ENCODE peak calls at places on chromosomes 2 and 18, in six cellular contexts. V is IMR-90, L is transverse colon, F is PC-3, A is PC-9, U is heart left ventricle. Q is an unnamed sample. For H3K4me1, the result is how much of the 10 kb centered on the place peaks cover.

GRCh38 chr2:156903335-156903734 is 354.2 kb upstream of the GALNT5 start:
- DNase-seq in V (peak), L (no peak), F (peak), A (no peak), U (no peak), Q (no peak)

GRCh38 chr18:33316146-33316587 is 124.4 kb downstream of the CCDC178 start:
- DNase-seq in V (no peak), L (no peak), F (no peak), A (no peak), U (peak), Q (no peak)

GRCh38 chr2:58107803-58108710 is 61.5 kb downstream of the VRK2 start:
- DNase-seq in V (peak), L (no peak), F (peak), A (peak), U (no peak), Q (no peak)

GRCh38 chr2:44100351-44100750 is 68.3 kb upstream of the PPM1B start:
- DNase-seq in V (peak), L (peak), F (peak), A (peak), U (peak), Q (peak)

GRCh38 chr2:45860136-45861106 is 208.9 kb downstream of the PRKCE start:
- DNase-seq in V (peak), L (peak), F (no peak), A (no peak), U (peak), Q (no peak)

GRCh38 chr2:98870516-98871158 is 65.4 kb downstream of the CRACDL start:
- DNase-seq in V (no peak), L (no peak), F (no peak), A (no peak), U (no peak), Q (no peak)

GRCh38 chr2:237177986-237178385 is 92.3 kb downstream of the COPS8 start:
- DNase-seq in V (no peak), L (no peak), F (no peak), A (no peak), U (no peak), Q (no peak)

GRCh38 chr2:19474128-19474527 is 115.7 kb upstream of the OSR1 start:
- DNase-seq in V (peak), L (peak), F (peak), A (no peak), U (no peak), Q (peak)

GRCh38 chr18:34115409-34116081 is 109.2 kb downstream of the NOL4 start:
- DNase-seq in V (no peak), L (no peak), F (no peak), A (no peak), U (no peak), Q (no peak)

GRCh38 chr2:238238766-238239551 is 879 bp downstream of the HES6 start:
- DNase-seq in V (no peak), L (peak), F (no peak), A (no peak), U (peak), Q (no peak)

GRCh38 chr2:70936979-70937811 is 1.5 kb downstream of the ATP6V1B1 start:
- DNase-seq in V (no peak), L (no peak), F (no peak), A (peak), U (no peak), Q (peak)

GRCh38 chr18:75421656-75422055 is 5.8 kb downstream of the SMIM21 start:
- DNase-seq in V (peak), L (no peak), F (no peak), A (no peak), U (no peak), Q (no peak)

GRCh38 chr18:34710430-34711386 is 610 bp downstream of the DTNA start:
- DNase-seq in V (peak), L (no peak), F (no peak), A (no peak), U (no peak), Q (no peak)

GRCh38 chr2:128318776-128319456 is at the start of gene HS6ST1:
- DNase-seq in V (peak), L (peak), F (peak), A (peak), U (peak), Q (peak)

GRCh38 chr18:73261923-73262322 is 394.1 kb upstream of the NETO1 start:
- DNase-seq in V (no peak), L (no peak), F (no peak), A (no peak), U (no peak), Q (no peak)

GRCh38 chr18:73261243-73261642 is 393.5 kb upstream of the NETO1 start:
- DNase-seq in V (no peak), L (no peak), F (no peak), A (no peak), U (no peak), Q (no peak)

DNA sequence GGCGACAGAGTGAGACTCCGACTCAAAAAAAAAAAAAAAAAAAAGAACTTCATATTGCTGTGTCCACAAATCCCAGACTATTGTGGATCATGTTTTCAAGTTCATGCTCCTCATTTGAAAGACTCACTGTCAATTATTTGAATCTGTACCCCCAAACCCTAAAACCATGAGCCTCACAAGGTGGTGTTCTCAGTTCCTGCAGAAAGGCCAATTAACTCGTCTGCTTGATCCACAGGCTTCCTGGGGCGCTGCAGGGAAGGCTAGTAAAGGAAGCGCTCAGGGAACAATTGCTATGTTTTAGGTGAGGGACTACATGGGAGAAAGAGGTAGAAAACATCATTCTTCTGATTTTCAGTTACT is 396.8 kb upstream of the NETO1 start:
- DNase-seq in V (no peak), L (no peak), F (no peak), A (no peak), U (no peak), Q (no peak)
- H3K4me3 ChIP-seq in V (no peak), L (no peak), F (no peak), A (peak), U (no peak), Q (no peak)

GRCh38 chr2:235637906-235638305 is 144.1 kb downstream of the AGAP1 start:
- DNase-seq in V (no peak), L (peak), F (no peak), A (no peak), U (no peak), Q (no peak)

GRCh38 chr2:235639387-235639786 is 145.5 kb downstream of the AGAP1 start:
- DNase-seq in V (peak), L (peak), F (no peak), A (no peak), U (no peak), Q (peak)

GRCh38 chr2:235636471-235637005 is 142.7 kb downstream of the AGAP1 start:
- DNase-seq in V (no peak), L (no peak), F (no peak), A (no peak), U (no peak), Q (no peak)

GRCh38 chr2:235639885-235640284 is 146.0 kb downstream of the AGAP1 start:
- DNase-seq in V (no peak), L (no peak), F (no peak), A (no peak), U (no peak), Q (no peak)

DNA sequence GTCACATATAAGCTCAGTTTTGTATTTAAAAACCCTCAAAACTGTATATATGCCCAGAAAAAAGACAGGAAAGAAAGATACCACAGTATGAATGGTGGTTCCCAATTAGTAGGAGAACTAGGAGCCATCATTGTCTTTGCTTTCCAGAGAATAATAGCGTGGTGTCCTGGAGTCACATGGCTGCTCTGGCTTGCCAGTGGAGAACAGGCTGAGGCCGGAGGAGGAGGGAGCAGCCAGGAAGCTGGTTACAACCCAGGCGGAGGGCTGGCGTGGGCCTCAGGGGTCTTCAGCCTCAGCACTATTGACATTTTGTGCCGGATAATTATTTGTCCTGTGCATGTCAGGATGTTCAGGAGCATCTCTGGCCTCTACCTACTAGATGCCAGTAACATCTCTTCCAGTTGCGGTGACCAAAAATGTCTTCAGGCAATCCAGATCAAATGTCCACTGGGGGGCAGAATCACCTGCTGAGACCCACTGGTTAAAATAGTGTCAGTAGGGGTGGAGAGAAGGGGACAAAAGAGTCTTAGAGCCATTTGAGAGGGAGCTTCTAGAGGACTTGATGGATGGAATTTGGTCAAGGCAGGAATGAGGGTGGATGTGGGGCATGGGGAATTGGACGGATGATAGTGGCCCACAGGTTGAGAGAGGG is 144.8 kb downstream of the AGAP1 start:
- DNase-seq in V (no peak), L (no peak), F (peak), A (no peak), U (no peak), Q (no peak)
- H3K4me1 ChIP-seq in V (under half), L (under half), F (under half), A (under half), U (half or more), Q (under half)

GRCh38 chr18:54717673-54718435 is 110.4 kb upstream of the RAB27B start:
- DNase-seq in V (no peak), L (no peak), F (no peak), A (no peak), U (no peak), Q (no peak)
- H3K4me3 ChIP-seq in V (no peak), L (no peak), F (no peak), A (no peak), U (no peak), Q (no peak)

GRCh38 chr2:7419814-7420213 is 502.6 kb downstream of the RNF144A start:
- DNase-seq in V (no peak), L (no peak), F (peak), A (no peak), U (no peak), Q (no peak)

GRCh38 chr2:7418343-7418742 is 501.1 kb downstream of the RNF144A start:
- DNase-seq in V (no peak), L (no peak), F (peak), A (no peak), U (no peak), Q (no peak)

GRCh38 chr2:7417845-7418244 is 500.6 kb downstream of the RNF144A start:
- DNase-seq in V (no peak), L (no peak), F (no peak), A (no peak), U (no peak), Q (no peak)
- H3K4me1 ChIP-seq in V (under half), L (under half), F (under half), A (under half), U (under half), Q (under half)

GRCh38 chr2:191748528-191749180 is 70.7 kb downstream of the NABP1 start:
- DNase-seq in V (peak), L (no peak), F (no peak), A (no peak), U (no peak), Q (no peak)

GRCh38 chr2:191746809-191747208 is 68.9 kb downstream of the NABP1 start:
- DNase-seq in V (no peak), L (no peak), F (no peak), A (no peak), U (no peak), Q (no peak)

GRCh38 chr2:191749181-191749540 is 71.2 kb downstream of the NABP1 start:
- DNase-seq in V (no peak), L (no peak), F (peak), A (no peak), U (no peak), Q (no peak)

GRCh38 chr2:191746306-191746705 is 68.4 kb downstream of the NABP1 start:
- DNase-seq in V (no peak), L (no peak), F (no peak), A (no peak), U (no peak), Q (no peak)

GRCh38 chr2:191748050-191748449 is 70.1 kb downstream of the NABP1 start:
- DNase-seq in V (peak), L (no peak), F (no peak), A (no peak), U (no peak), Q (no peak)
- H3K4me3 ChIP-seq in V (no peak), L (no peak), F (no peak), A (no peak), U (no peak), Q (no peak)

GRCh38 chr2:218984239-218985020 is 554 bp downstream of the FEV start:
- DNase-seq in V (no peak), L (no peak), F (peak), A (no peak), U (no peak), Q (no peak)

GRCh38 chr2:218988164-218988563 is 3.2 kb upstream of the FEV start:
- DNase-seq in V (no peak), L (no peak), F (no peak), A (no peak), U (no peak), Q (no peak)

GRCh38 chr2:218985325-218986091 is 524 bp upstream of the FEV start:
- DNase-seq in V (no peak), L (no peak), F (no peak), A (no peak), U (no peak), Q (no peak)

GRCh38 chr2:218985021-218985324 is at the start of gene FEV:
- DNase-seq in V (no peak), L (no peak), F (no peak), A (no peak), U (no peak), Q (no peak)

DNA sequence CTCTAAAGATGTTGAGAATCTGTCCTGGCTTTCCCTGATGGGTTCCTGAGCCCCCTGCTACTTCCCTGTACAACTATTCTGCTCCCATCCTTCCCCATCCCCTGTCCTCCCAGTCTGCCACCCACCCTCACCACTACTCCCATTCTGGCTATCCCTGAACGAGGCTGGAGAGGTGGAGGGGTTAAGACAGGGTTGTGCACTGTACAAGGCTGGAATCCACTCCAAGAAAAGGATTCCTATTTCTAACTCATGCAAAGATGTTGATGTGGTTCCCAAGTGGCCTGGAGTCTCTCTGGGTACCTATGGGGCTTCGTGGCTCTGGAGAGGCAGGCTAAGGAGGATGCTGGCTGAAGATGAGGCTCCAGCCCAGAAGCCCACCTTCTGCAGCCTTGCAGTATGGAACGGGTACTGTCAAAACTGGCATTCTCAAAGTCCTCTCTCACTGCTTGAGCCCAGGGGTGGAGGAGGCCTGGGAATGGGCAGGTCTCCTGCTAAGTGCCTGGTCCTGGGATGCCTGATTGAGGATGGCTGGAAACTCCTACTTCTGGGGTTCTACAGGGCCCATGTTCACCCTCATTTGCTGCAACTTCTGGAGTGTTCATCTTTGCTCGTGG is 1.3 kb upstream of the FEV start:
- DNase-seq in V (no peak), L (no peak), F (no peak), A (no peak), U (no peak), Q (no peak)
- H3K4me1 ChIP-seq in V (under half), L (under half), F (under half), A (under half), U (under half), Q (under half)

GRCh38 chr2:140643761-140644187 is 1487.0 kb downstream of the LRP1B start:
- DNase-seq in V (peak), L (no peak), F (peak), A (peak), U (no peak), Q (no peak)
- H3K4me3 ChIP-seq in V (no peak), L (no peak), F (peak), A (no peak), U (no peak), Q (no peak)

GRCh38 chr2:85775406-85776381 is 21.9 kb downstream of the ATOH8 start:
- DNase-seq in V (no peak), L (no peak), F (no peak), A (no peak), U (peak), Q (no peak)

GRCh38 chr2:85772841-85773491 is 19.2 kb downstream of the ATOH8 start:
- DNase-seq in V (no peak), L (no peak), F (no peak), A (no peak), U (peak), Q (peak)

GRCh38 chr2:85774126-85774978 is 20.6 kb downstream of the ATOH8 start:
- DNase-seq in V (no peak), L (no peak), F (no peak), A (no peak), U (peak), Q (no peak)

GRCh38 chr2:85772019-85772745 is 18.4 kb downstream of the ATOH8 start:
- DNase-seq in V (peak), L (peak), F (peak), A (peak), U (peak), Q (peak)

DNA sequence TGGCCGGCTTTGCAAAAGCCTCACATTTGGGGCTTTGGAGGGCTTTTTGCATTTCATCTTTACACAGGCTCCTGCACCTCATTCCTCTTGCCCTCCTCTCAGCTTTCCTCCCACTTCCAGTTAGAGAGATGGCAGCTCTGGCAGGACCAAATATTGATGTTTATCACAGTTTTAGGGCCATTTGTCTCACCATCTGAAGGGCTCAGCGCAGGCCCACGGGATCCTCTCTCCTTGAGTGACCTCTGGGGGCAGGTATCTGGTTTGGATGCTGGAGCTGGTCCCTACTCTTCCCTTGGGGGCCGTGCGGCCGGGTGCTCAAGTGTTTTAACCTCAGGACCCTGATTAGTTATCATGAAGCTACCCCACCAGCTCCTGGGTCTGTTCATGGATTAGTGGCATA is 19.9 kb downstream of the ATOH8 start:
- DNase-seq in V (no peak), L (no peak), F (no peak), A (no peak), U (peak), Q (no peak)
- H3K4me1 ChIP-seq in V (under half), L (half or more), F (under half), A (under half), U (half or more), Q (under half)

Q was measured in tibial artery.